ENCODE peak calls at places on chromosomes 4 and X, in four cellular contexts. F is endothelial cell of umbilical vein, Z is IMR-90, Y is HCT116. J is an unnamed sample.

GRCh38 chr4:13112030-13112429 is 372.1 kb downstream of the RAB28 start:
- DNase-seq in F (no peak), Z (no peak), Y (no peak), J (no peak)

GRCh38 chrX:96834137-96834536 is 49.6 kb upstream of the RPA4 start:
- DNase-seq in F (no peak), Z (no peak), Y (no peak), J (no peak)

GRCh38 chrX:71489540-71489939 is 43.4 kb upstream of the OGT start:
- DNase-seq in F (no peak), Z (no peak), Y (no peak), J (no peak)

GRCh38 chr4:127809173-127809800 is 27.2 kb downstream of the HSPA4L start:
- DNase-seq in F (peak), Z (peak), Y (no peak), J (no peak)

GRCh38 chrX:39731735-39732134 is 366.0 kb downstream of the BCOR start:
- DNase-seq in F (no peak), Z (no peak), Y (no peak), J (no peak)

GRCh38 chrX:1584237-1585011 is 7.0 kb upstream of the AKAP17A start:
- DNase-seq in F (no peak), Z (no peak), Y (no peak), J (no peak)

GRCh38 chr4:158535130-158535614 is 13.5 kb downstream of the RXFP1 start:
- DNase-seq in F (no peak), Z (peak), Y (peak), J (no peak)

GRCh38 chrX:19593684-19594083 is 78.4 kb upstream of the MAP3K15 start:
- DNase-seq in F (peak), Z (peak), Y (peak), J (no peak)

GRCh38 chrX:101417981-101418841 is 10.2 kb downstream of the HNRNPH2 start:
- DNase-seq in F (peak), Z (no peak), Y (no peak), J (peak)

GRCh38 chr4:85942107-85942506 is 417.7 kb downstream of the MAPK10 start:
- DNase-seq in F (no peak), Z (no peak), Y (no peak), J (no peak)

GRCh38 chrX:100677616-100678181 is 33.7 kb downstream of the SRPX2 start:
- DNase-seq in F (no peak), Z (peak), Y (no peak), J (no peak)

GRCh38 chr4:172662113-172662512 is 506.5 kb upstream of the GALNT7 start:
- DNase-seq in F (no peak), Z (no peak), Y (no peak), J (no peak)

GRCh38 chr4:98873059-98873458 is 55.9 kb downstream of the EIF4E start:
- DNase-seq in F (no peak), Z (peak), Y (no peak), J (no peak)

GRCh38 chr4:6472387-6473263 is at the start of gene PPP2R2C:
- DNase-seq in F (no peak), Z (no peak), Y (no peak), J (no peak)

GRCh38 chr4:46081211-46081610 is 42.6 kb downstream of the GABRG1 start:
- DNase-seq in F (no peak), Z (no peak), Y (no peak), J (no peak)

GRCh38 chr4:146368209-146368608 is 153.5 kb downstream of the SLC10A7 start:
- DNase-seq in F (peak), Z (no peak), Y (no peak), J (no peak)

GRCh38 chr4:76308548-76308947 is 2.0 kb downstream of the STBD1 start:
- DNase-seq in F (no peak), Z (no peak), Y (no peak), J (no peak)

DNA sequence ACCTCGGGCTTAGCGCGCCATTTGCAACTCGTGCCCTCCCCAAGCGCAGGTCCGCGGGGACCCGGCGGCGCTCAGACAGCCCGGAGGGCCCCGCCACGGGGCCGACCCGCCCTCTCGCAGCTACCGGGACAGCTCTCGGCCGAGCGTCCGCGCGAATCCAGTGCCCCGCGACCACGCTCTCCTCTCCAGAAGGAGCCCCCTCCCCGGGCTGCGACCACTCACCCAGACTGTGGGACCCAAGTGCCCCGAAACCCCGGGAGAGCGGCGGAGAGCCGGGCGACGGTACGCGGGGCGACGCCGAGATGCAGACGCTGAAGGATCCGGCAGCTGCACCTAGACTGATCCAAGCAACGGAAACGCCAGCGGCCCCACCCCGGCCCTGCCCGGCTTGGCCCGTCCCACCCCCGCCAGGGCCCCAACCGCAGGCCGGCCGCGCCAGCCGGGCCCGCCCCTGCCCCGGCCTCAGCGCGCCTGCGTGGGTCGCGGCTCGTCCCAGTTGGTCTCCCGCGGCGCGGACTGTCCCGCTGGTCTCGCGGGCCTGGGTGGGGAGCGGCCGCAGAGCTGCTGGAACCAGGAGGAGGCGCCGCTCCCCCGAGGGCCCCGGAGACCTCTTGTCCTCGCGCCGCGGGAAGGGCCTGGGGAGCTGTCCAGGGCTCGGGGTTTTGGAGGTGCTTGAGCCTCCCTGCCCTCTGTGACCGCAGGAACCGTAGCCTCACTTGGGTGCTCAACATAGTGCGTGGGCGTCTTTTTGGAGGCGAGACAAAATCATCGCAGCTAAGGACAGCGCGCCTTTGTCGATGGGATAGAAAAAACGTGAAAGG is at the start of gene ANXA5:
- DNase-seq in F (peak), Z (peak), Y (peak), J (peak)
- TF ChIP-seq POLR2A in F (peak), Z (peak), Y (peak), J (peak)

DNA sequence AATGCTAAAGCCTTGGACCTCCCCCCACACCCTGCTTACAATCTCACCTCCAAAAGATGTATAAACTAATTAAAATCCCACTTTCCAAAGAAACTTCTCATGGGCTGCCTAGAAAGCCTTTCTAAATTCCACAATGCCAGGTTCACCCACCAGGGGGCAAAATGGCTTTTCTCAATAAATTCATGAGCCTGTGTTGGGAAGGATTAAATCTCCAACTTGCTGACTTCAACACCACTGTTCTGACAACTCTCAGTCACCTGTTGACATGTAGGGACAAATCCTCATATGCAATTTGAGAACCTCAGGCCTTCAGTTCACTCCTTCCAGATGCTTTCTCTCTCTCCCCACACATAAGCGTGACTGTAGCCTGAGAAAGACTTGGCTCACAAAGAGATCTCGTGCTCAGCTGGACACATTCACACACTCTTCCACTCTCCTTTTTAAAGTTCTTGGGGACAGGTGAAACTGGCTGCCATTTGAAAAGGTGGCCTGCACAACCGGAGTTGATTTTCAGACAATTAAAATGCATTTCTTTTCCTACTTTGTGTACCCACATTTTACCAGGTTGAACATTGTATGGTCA is 88.6 kb upstream of the PRPS2 start:
- DNase-seq in F (peak), Z (no peak), Y (peak), J (no peak)
- H3K4me3 ChIP-seq in F (no peak), Z (no peak), Y (no peak), J (no peak)

GRCh38 chr4:7938513-7939376 is 916 bp downstream of the AFAP1 start:
- DNase-seq in F (peak), Z (peak), Y (no peak), J (no peak)
- TF ChIP-seq POLR2A in F (no peak), Z (peak), Y (no peak), J (no peak)

GRCh38 chr4:84484274-84484673 is 14.8 kb downstream of the NKX6-1 start:
- DNase-seq in F (no peak), Z (no peak), Y (no peak), J (no peak)

GRCh38 chr4:84481077-84481878 is 17.8 kb downstream of the NKX6-1 start:
- DNase-seq in F (no peak), Z (no peak), Y (no peak), J (no peak)

GRCh38 chr4:84481879-84482245 is 17.2 kb downstream of the NKX6-1 start:
- DNase-seq in F (no peak), Z (no peak), Y (no peak), J (no peak)

GRCh38 chr4:84483738-84484137 is 15.4 kb downstream of the NKX6-1 start:
- DNase-seq in F (no peak), Z (no peak), Y (no peak), J (no peak)

GRCh38 chr4:84482564-84483563 is 16.2 kb downstream of the NKX6-1 start:
- DNase-seq in F (no peak), Z (no peak), Y (no peak), J (no peak)
- H3K4me3 ChIP-seq in F (no peak), Z (no peak), Y (no peak), J (no peak)

DNA sequence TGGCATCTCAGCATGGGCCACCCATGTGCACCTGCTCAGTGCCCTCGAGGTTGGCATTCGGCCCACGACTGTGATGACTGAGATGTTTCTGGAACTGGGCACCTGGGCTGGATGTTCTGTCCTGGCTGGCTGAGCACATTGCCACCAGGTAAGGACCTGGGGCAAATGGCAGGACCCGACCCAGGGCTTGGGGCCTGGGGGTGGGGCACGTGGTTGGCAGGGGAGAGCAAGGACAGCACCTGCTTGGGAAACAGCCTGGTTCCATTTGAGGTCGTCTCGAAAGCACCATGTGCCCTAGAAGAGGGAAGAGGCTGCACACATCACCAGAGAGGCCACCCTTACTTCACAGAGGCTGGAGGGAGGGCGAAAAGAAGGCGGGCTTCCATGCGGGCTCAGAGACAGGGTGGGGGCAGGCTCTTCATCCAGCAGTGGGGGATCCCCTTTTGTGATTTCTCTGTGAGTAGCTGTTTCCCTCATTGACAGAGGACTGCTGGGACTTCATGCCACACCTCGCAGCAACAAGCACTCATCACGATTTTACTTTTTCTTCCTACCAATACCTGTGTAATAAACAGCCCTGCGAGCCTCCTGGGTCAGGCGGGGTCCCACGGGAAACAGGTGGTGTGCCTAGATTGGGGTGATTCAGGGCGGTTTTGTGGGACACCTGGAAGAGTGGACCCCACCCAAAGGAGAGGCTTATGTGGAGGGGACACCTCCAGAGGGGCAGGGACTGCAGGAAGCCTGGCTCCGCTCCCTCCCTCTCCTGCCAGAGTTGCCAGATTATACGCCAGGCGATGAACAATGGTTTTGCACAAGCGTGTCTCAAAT is 12.0 kb downstream of the TMEM187 start:
- DNase-seq in F (no peak), Z (no peak), Y (no peak), J (no peak)
- TF ChIP-seq POLR2A in F (no peak), Z (no peak), Y (no peak), J (no peak)

DNA sequence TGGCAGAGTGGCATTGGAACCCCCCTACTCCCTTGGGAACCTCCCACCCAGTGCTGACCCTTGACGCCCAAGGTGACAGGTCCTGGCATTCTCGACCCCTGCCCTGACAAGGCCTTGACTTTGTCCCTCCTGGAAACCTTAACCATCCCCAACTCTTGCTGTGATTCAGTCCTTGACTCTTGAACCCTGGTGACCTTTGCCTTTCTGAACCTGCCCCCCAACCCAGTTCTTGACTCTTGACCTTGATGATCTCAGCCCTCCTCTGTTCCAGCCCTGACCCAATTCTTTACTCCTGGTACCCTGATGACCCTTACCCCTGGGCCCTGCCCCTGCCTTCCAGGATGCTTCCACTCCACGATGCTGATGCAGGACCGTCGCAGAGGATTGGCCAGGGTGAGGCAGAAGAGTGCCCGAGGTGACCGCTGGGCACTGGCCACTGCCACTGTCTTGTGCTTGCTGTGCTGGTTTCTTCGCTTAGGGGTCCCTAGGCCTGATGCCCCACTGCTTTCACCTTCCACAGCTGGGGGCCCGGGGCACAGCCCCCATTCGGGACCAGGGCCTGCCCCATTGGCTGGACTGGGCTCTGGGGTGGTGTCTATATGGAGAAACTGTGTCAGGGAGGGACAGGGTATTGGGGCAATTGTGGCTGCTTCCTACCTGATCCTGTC is 1.7 kb downstream of the CACNA1F start:
- DNase-seq in F (no peak), Z (no peak), Y (no peak), J (no peak)
- H3K4me3 ChIP-seq in F (no peak), Z (no peak), Y (no peak), J (no peak)

GRCh38 chrX:147911192-147912022 is at the start of gene FMR1:
- DNase-seq in F (peak), Z (peak), Y (peak), J (peak)
- TF ChIP-seq POLR2A in F (no peak), Z (peak), Y (no peak), J (no peak)